ENCODE peak calls at places on chromosomes 5 and 9, in ten cellular contexts. L is astrocyte; B is ACHN; W is stimulated activated CD4-positive, alpha-beta T cell treated with anti-CD3 and anti-CD28 coated beads, TNF-alpha, amount 100 ng/mL, for 1 hour; K is neuronal stem cell; H is GM13977; C is NCI-H2227 treated with DMSO at 0.1 percent for 48 hours; Z is head of caudate nucleus; G is CD4-positive, alpha-beta T cell; U is AG09309. J is an unnamed sample.

GRCh38 chr9:7756088-7756487 is 43.5 kb downstream of the DMAC1 start:
- DNase-seq in K (no peak), U (no peak), G (no peak), C (no peak), Z (no peak), W (no peak), B (no peak), L (no peak), H (peak), J (no peak)

GRCh38 chr5:28648108-28648507 is 1609.7 kb upstream of the CDH9 start:
- DNase-seq in B (peak), Z (no peak), K (no peak), W (no peak), H (no peak), C (no peak), U (no peak), G (no peak), L (peak), J (no peak)

GRCh38 chr9:105188746-105189145 is 55.7 kb upstream of the SLC44A1 start:
- DNase-seq in Z (no peak), W (no peak), G (no peak), H (no peak), B (no peak), K (no peak), U (no peak), C (no peak), L (no peak), J (no peak)

GRCh38 chr5:55231476-55232193 is 1.8 kb downstream of the CCNO start:
- DNase-seq in H (peak), W (no peak), C (no peak), U (no peak), B (no peak), L (no peak), K (peak), G (no peak), Z (peak), J (no peak)

GRCh38 chr5:114857951-114858401 is 311.7 kb downstream of the TRIM36 start:
- DNase-seq in L (peak), K (no peak), B (no peak), G (no peak), Z (peak), H (no peak), C (no peak), U (no peak), W (no peak), J (no peak)

GRCh38 chr5:176812269-176813259 is 2.2 kb downstream of the UNC5A start:
- DNase-seq in B (peak), G (no peak), K (peak), L (no peak), H (peak), C (peak), W (no peak), U (no peak), Z (no peak), J (no peak)

GRCh38 chr9:34518110-34518616 is 4.6 kb downstream of the ENHO start:
- DNase-seq in U (no peak), C (no peak), Z (no peak), W (no peak), L (no peak), B (no peak), H (no peak), G (no peak), K (no peak), J (no peak)

GRCh38 chr5:38273626-38274025 is 15.3 kb downstream of the EGFLAM start:
- DNase-seq in C (no peak), U (no peak), W (no peak), H (no peak), L (no peak), G (no peak), Z (no peak), B (no peak), K (no peak), J (no peak)

GRCh38 chr5:13987843-13988464 is 43.5 kb upstream of the DNAH5 start:
- DNase-seq in Z (peak), K (peak), L (peak), W (no peak), B (peak), H (peak), G (no peak), U (no peak), C (peak), J (no peak)

GRCh38 chr9:112839331-112839730 is 51.3 kb downstream of the SLC46A2 start:
- DNase-seq in C (no peak), H (no peak), W (no peak), Z (no peak), L (no peak), K (no peak), B (no peak), U (no peak), G (no peak), J (no peak)

GRCh38 chr9:128116104-128117083 is 11.1 kb downstream of the PTGES2 start:
- DNase-seq in C (no peak), L (no peak), K (no peak), G (no peak), U (no peak), B (no peak), W (no peak), Z (no peak), H (no peak), J (no peak)

GRCh38 chr9:114805670-114806551 is at the start of gene TNFSF15:
- DNase-seq in U (no peak), W (no peak), Z (no peak), L (peak), B (no peak), C (no peak), K (no peak), G (no peak), H (peak), J (no peak)

GRCh38 chr5:171422902-171423663 is 3.6 kb downstream of the FGF18 start:
- DNase-seq in U (no peak), B (peak), H (no peak), L (no peak), G (no peak), K (no peak), C (no peak), W (no peak), Z (no peak), J (no peak)

GRCh38 chr9:127714020-127714835 is 1.2 kb downstream of the PTRH1 start:
- DNase-seq in B (no peak), L (no peak), K (no peak), C (no peak), W (no peak), U (no peak), Z (no peak), G (no peak), H (no peak), J (no peak)

GRCh38 chr5:12330993-12331588 is 426.8 kb upstream of the CTNND2 start:
- DNase-seq in H (no peak), W (no peak), K (no peak), B (no peak), G (no peak), Z (no peak), L (no peak), U (no peak), C (no peak), J (no peak)

GRCh38 chr5:167358868-167359492 is 932.5 kb upstream of the WWC1 start:
- DNase-seq in B (no peak), W (no peak), U (no peak), C (no peak), L (no peak), Z (no peak), G (no peak), H (no peak), K (no peak), J (no peak)